ENCODE peak calls at places on chromosomes 2 and 18, in seven cellular contexts. One of them, this sample, is unnamed.

GRCh38 chr2:56448999-56449431 is 265.2 kb downstream of the CCDC85A start:
- DNase-seq in substantia nigra: no peak
- DNase-seq in cerebellar cortex: no peak
- DNase-seq in NAMALWA: no peak
- DNase-seq in IMR-90: no peak
- DNase-seq in KBM-7: no peak
- DNase-seq in dermis microvascular lymphatic vessel endothelial cell: no peak
- DNase-seq in this sample: no peak

GRCh38 chr2:25505630-25506029 is 163.9 kb upstream of the DNMT3A start:
- DNase-seq in cerebellar cortex: no peak
- DNase-seq in dermis microvascular lymphatic vessel endothelial cell: no peak
- DNase-seq in IMR-90: peak; percentile 61
- DNase-seq in KBM-7: no peak
- DNase-seq in NAMALWA: no peak
- DNase-seq in substantia nigra: no peak
- DNase-seq in this sample: no peak

GRCh38 chr2:221312634-221313033 is 259.5 kb downstream of the EPHA4 start:
- DNase-seq in IMR-90: no peak
- DNase-seq in cerebellar cortex: no peak
- DNase-seq in KBM-7: peak; percentile 8
- DNase-seq in dermis microvascular lymphatic vessel endothelial cell: no peak
- DNase-seq in NAMALWA: no peak
- DNase-seq in substantia nigra: no peak
- DNase-seq in this sample: no peak

GRCh38 chr18:67483237-67483636 is 33.3 kb downstream of the DSEL start:
- DNase-seq in NAMALWA: no peak
- DNase-seq in IMR-90: no peak
- DNase-seq in substantia nigra: peak; percentile 28
- DNase-seq in dermis microvascular lymphatic vessel endothelial cell: peak; percentile 24
- DNase-seq in KBM-7: no peak
- DNase-seq in cerebellar cortex: peak; percentile 37
- DNase-seq in this sample: no peak

GRCh38 chr2:15825276-15826060 is 114.9 kb upstream of the MYCN start:
- DNase-seq in NAMALWA: no peak
- DNase-seq in IMR-90: no peak
- DNase-seq in dermis microvascular lymphatic vessel endothelial cell: no peak
- DNase-seq in KBM-7: no peak
- DNase-seq in cerebellar cortex: no peak
- DNase-seq in substantia nigra: no peak
- DNase-seq in this sample: no peak

GRCh38 chr2:239212553-239213419 is 188.0 kb downstream of the HDAC4 start:
- DNase-seq in KBM-7: no peak
- DNase-seq in IMR-90: no peak
- DNase-seq in dermis microvascular lymphatic vessel endothelial cell: no peak
- DNase-seq in substantia nigra: no peak
- DNase-seq in NAMALWA: no peak
- DNase-seq in cerebellar cortex: no peak
- DNase-seq in this sample: no peak

GRCh38 chr2:27737676-27738348 is 33.7 kb upstream of the MRPL33 start:
- DNase-seq in cerebellar cortex: no peak
- DNase-seq in substantia nigra: no peak
- DNase-seq in KBM-7: no peak
- DNase-seq in NAMALWA: no peak
- DNase-seq in IMR-90: peak; percentile 84
- DNase-seq in dermis microvascular lymphatic vessel endothelial cell: peak; percentile 69
- DNase-seq in this sample: peak; percentile 70

GRCh38 chr2:97730245-97730644 is 16.9 kb downstream of the ZAP70 start:
- DNase-seq in NAMALWA: no peak
- DNase-seq in KBM-7: no peak
- DNase-seq in cerebellar cortex: no peak
- DNase-seq in IMR-90: peak; percentile 13
- DNase-seq in substantia nigra: no peak
- DNase-seq in dermis microvascular lymphatic vessel endothelial cell: no peak
- DNase-seq in this sample: no peak

GRCh38 chr2:201273330-201273983 is 13.1 kb downstream of the CASP8 start:
- DNase-seq in KBM-7: no peak
- DNase-seq in substantia nigra: no peak
- DNase-seq in IMR-90: no peak
- DNase-seq in dermis microvascular lymphatic vessel endothelial cell: no peak
- DNase-seq in NAMALWA: no peak
- DNase-seq in cerebellar cortex: no peak
- DNase-seq in this sample: no peak

GRCh38 chr2:189421644-189422043 is 19.6 kb upstream of the WDR75 start:
- DNase-seq in IMR-90: peak; percentile 89
- DNase-seq in dermis microvascular lymphatic vessel endothelial cell: no peak
- DNase-seq in substantia nigra: no peak
- DNase-seq in NAMALWA: no peak
- DNase-seq in cerebellar cortex: no peak
- DNase-seq in KBM-7: no peak
- DNase-seq in this sample: no peak

GRCh38 chr18:3248062-3248669 is 565 bp downstream of the MYL12A start:
- DNase-seq in IMR-90: peak; percentile 59
- DNase-seq in KBM-7: no peak
- DNase-seq in cerebellar cortex: no peak
- DNase-seq in NAMALWA: peak; percentile 71
- DNase-seq in substantia nigra: peak; percentile 38
- DNase-seq in dermis microvascular lymphatic vessel endothelial cell: no peak
- DNase-seq in this sample: no peak

GRCh38 chr18:69402219-69402989 is 1.7 kb downstream of the DOK6 start:
- DNase-seq in KBM-7: no peak
- DNase-seq in IMR-90: no peak
- DNase-seq in cerebellar cortex: peak; percentile 33
- DNase-seq in dermis microvascular lymphatic vessel endothelial cell: no peak
- DNase-seq in NAMALWA: no peak
- DNase-seq in substantia nigra: no peak
- DNase-seq in this sample: no peak

GRCh38 chr2:101200714-101201113 is 49.5 kb upstream of the TBC1D8 start:
- DNase-seq in KBM-7: no peak
- DNase-seq in substantia nigra: no peak
- DNase-seq in IMR-90: peak; percentile 31
- DNase-seq in cerebellar cortex: no peak
- DNase-seq in dermis microvascular lymphatic vessel endothelial cell: no peak
- DNase-seq in NAMALWA: no peak
- DNase-seq in this sample: peak; percentile 30

GRCh38 chr18:53850918-53851317 is 373.6 kb downstream of the MBD2 start:
- DNase-seq in dermis microvascular lymphatic vessel endothelial cell: no peak
- DNase-seq in substantia nigra: no peak
- DNase-seq in IMR-90: no peak
- DNase-seq in KBM-7: no peak
- DNase-seq in NAMALWA: no peak
- DNase-seq in cerebellar cortex: no peak
- DNase-seq in this sample: no peak

GRCh38 chr2:187654535-187654934 is 100.3 kb upstream of the TFPI start:
- DNase-seq in NAMALWA: no peak
- DNase-seq in dermis microvascular lymphatic vessel endothelial cell: no peak
- DNase-seq in substantia nigra: no peak
- DNase-seq in KBM-7: no peak
- DNase-seq in cerebellar cortex: no peak
- DNase-seq in IMR-90: no peak
- DNase-seq in this sample: no peak

GRCh38 chr2:146927080-146927714 is 917.6 kb upstream of the ACVR2A start:
- DNase-seq in substantia nigra: peak; percentile 39
- DNase-seq in IMR-90: peak; percentile 31
- DNase-seq in KBM-7: no peak
- DNase-seq in dermis microvascular lymphatic vessel endothelial cell: peak; percentile 14
- DNase-seq in cerebellar cortex: peak; percentile 27
- DNase-seq in NAMALWA: peak; percentile 63
- DNase-seq in this sample: peak; percentile 5

GRCh38 chr2:43464546-43464945 is 131.3 kb downstream of the THADA start:
- DNase-seq in dermis microvascular lymphatic vessel endothelial cell: no peak
- DNase-seq in IMR-90: peak; percentile 23
- DNase-seq in cerebellar cortex: no peak
- DNase-seq in KBM-7: no peak
- DNase-seq in substantia nigra: no peak
- DNase-seq in NAMALWA: no peak
- DNase-seq in this sample: no peak

GRCh38 chr2:217960351-217960750 is 42.4 kb downstream of the TNS1 start:
- DNase-seq in cerebellar cortex: no peak
- DNase-seq in substantia nigra: no peak
- DNase-seq in KBM-7: no peak
- DNase-seq in IMR-90: no peak
- DNase-seq in dermis microvascular lymphatic vessel endothelial cell: no peak
- DNase-seq in NAMALWA: no peak
- DNase-seq in this sample: no peak

GRCh38 chr2:238847841-238848565 is at the start of gene TWIST2:
- DNase-seq in substantia nigra: peak; percentile 49
- DNase-seq in IMR-90: peak; percentile 91
- DNase-seq in cerebellar cortex: peak; percentile 52
- DNase-seq in KBM-7: no peak
- DNase-seq in NAMALWA: no peak
- DNase-seq in dermis microvascular lymphatic vessel endothelial cell: no peak
- DNase-seq in this sample: no peak

GRCh38 chr2:214127178-214127970 is 283.5 kb upstream of the VWC2L start:
- DNase-seq in KBM-7: no peak
- DNase-seq in NAMALWA: no peak
- DNase-seq in cerebellar cortex: no peak
- DNase-seq in IMR-90: peak; percentile 57
- DNase-seq in dermis microvascular lymphatic vessel endothelial cell: no peak
- DNase-seq in substantia nigra: no peak
- DNase-seq in this sample: no peak

GRCh38 chr18:50662177-50662576 is 102.3 kb downstream of the MAPK4 start:
- DNase-seq in IMR-90: peak; percentile 4
- DNase-seq in NAMALWA: peak; percentile 81
- DNase-seq in substantia nigra: no peak
- DNase-seq in cerebellar cortex: no peak
- DNase-seq in dermis microvascular lymphatic vessel endothelial cell: no peak
- DNase-seq in KBM-7: peak; percentile 42
- DNase-seq in this sample: no peak

GRCh38 chr2:77508511-77508910 is 13.7 kb downstream of the LRRTM4 start:
- DNase-seq in cerebellar cortex: no peak
- DNase-seq in substantia nigra: no peak
- DNase-seq in KBM-7: no peak
- DNase-seq in NAMALWA: no peak
- DNase-seq in IMR-90: no peak
- DNase-seq in dermis microvascular lymphatic vessel endothelial cell: no peak
- DNase-seq in this sample: no peak

GRCh38 chr18:50866765-50867164 is 12.2 kb upstream of the ME2 start:
- DNase-seq in dermis microvascular lymphatic vessel endothelial cell: peak; percentile 34
- DNase-seq in cerebellar cortex: peak; percentile 53
- DNase-seq in KBM-7: peak; percentile 19
- DNase-seq in NAMALWA: peak; percentile 54
- DNase-seq in IMR-90: no peak
- DNase-seq in substantia nigra: no peak
- DNase-seq in this sample: no peak

GRCh38 chr2:192277494-192278109 is 82.9 kb upstream of the TMEFF2 start:
- DNase-seq in cerebellar cortex: no peak
- DNase-seq in KBM-7: no peak
- DNase-seq in substantia nigra: no peak
- DNase-seq in dermis microvascular lymphatic vessel endothelial cell: no peak
- DNase-seq in IMR-90: no peak
- DNase-seq in NAMALWA: no peak
- DNase-seq in this sample: no peak

GRCh38 chr2:25548587-25548986 is 124.8 kb downstream of the DTNB start:
- DNase-seq in dermis microvascular lymphatic vessel endothelial cell: no peak
- DNase-seq in IMR-90: no peak
- DNase-seq in cerebellar cortex: no peak
- DNase-seq in NAMALWA: no peak
- DNase-seq in substantia nigra: no peak
- DNase-seq in KBM-7: peak; percentile 58
- DNase-seq in this sample: no peak

GRCh38 chr18:44229693-44230108 is 451.0 kb upstream of the SETBP1 start:
- DNase-seq in dermis microvascular lymphatic vessel endothelial cell: peak; percentile 1
- DNase-seq in KBM-7: no peak
- DNase-seq in substantia nigra: peak; percentile 75
- DNase-seq in NAMALWA: no peak
- DNase-seq in IMR-90: peak; percentile 1
- DNase-seq in cerebellar cortex: peak; percentile 86
- DNase-seq in this sample: no peak

GRCh38 chr2:25402477-25402876 is 60.8 kb upstream of the DNMT3A start:
- DNase-seq in NAMALWA: peak; percentile 78
- DNase-seq in substantia nigra: no peak
- DNase-seq in KBM-7: no peak
- DNase-seq in cerebellar cortex: no peak
- DNase-seq in dermis microvascular lymphatic vessel endothelial cell: no peak
- DNase-seq in IMR-90: no peak
- DNase-seq in this sample: no peak

GRCh38 chr2:169767243-169767888 is 31.3 kb upstream of the SSB start:
- DNase-seq in substantia nigra: no peak
- DNase-seq in cerebellar cortex: peak; percentile 65
- DNase-seq in NAMALWA: peak; percentile 69
- DNase-seq in IMR-90: peak; percentile 64
- DNase-seq in KBM-7: peak; percentile 63
- DNase-seq in dermis microvascular lymphatic vessel endothelial cell: peak; percentile 65
- DNase-seq in this sample: peak; percentile 30

GRCh38 chr2:205776139-205776538 is 93.8 kb downstream of the NRP2 start:
- DNase-seq in cerebellar cortex: peak; percentile 38
- DNase-seq in NAMALWA: peak; percentile 57
- DNase-seq in substantia nigra: peak; percentile 25
- DNase-seq in KBM-7: peak; percentile 62
- DNase-seq in dermis microvascular lymphatic vessel endothelial cell: peak; percentile 17
- DNase-seq in IMR-90: no peak
- DNase-seq in this sample: no peak

GRCh38 chr2:112933261-112933660 is 22.3 kb downstream of the IL37 start:
- DNase-seq in dermis microvascular lymphatic vessel endothelial cell: no peak
- DNase-seq in IMR-90: no peak
- DNase-seq in NAMALWA: no peak
- DNase-seq in cerebellar cortex: no peak
- DNase-seq in KBM-7: no peak
- DNase-seq in substantia nigra: no peak
- DNase-seq in this sample: no peak

GRCh38 chr2:56288863-56289580 is 105.2 kb downstream of the CCDC85A start:
- DNase-seq in dermis microvascular lymphatic vessel endothelial cell: no peak
- DNase-seq in KBM-7: no peak
- DNase-seq in cerebellar cortex: no peak
- DNase-seq in substantia nigra: no peak
- DNase-seq in NAMALWA: peak; percentile 58
- DNase-seq in IMR-90: no peak
- DNase-seq in this sample: no peak

GRCh38 chr2:62313433-62314227 is 117.7 kb downstream of the B3GNT2 start:
- DNase-seq in IMR-90: no peak
- DNase-seq in cerebellar cortex: no peak
- DNase-seq in KBM-7: peak; percentile 88
- DNase-seq in NAMALWA: no peak
- DNase-seq in substantia nigra: no peak
- DNase-seq in dermis microvascular lymphatic vessel endothelial cell: no peak
- DNase-seq in this sample: no peak

This sample was measured in pulmonary artery endothelial cell.